ENCODE peak calls at places on chromosome 12, in five cellular contexts. W, V, Q, G and U are unnamed samples.

GRCh38 chr12:70928066-70928465 is 7.5 kb upstream of the PTPRR start:
- DNase-seq in W (no peak), V (no peak), Q (no peak), G (no peak), U (no peak)

GRCh38 chr12:55737581-55738112 is 5.3 kb upstream of the GDF11 start:
- DNase-seq in W (peak; percentile 34), V (no peak), Q (peak; percentile 32), G (no peak), U (no peak)

GRCh38 chr12:53452159-53453077 is 516 bp downstream of the PCBP2 start:
- DNase-seq in W (peak; percentile 92), V (peak; percentile 78), Q (peak; percentile 93), G (peak; percentile 86), U (peak; percentile 64)

GRCh38 chr12:15808250-15808971 is 19.2 kb upstream of the EPS8 start:
- DNase-seq in W (peak; percentile 39), V (no peak), Q (no peak), G (no peak), U (no peak)

GRCh38 chr12:106480259-106480658 is 102.5 kb upstream of the RFX4 start:
- DNase-seq in W (no peak), V (no peak), Q (peak; percentile 36), G (no peak), U (no peak)

GRCh38 chr12:33988888-33989287 is 33.4 kb upstream of the ALG10 start:
- DNase-seq in W (no peak), V (no peak), Q (no peak), G (no peak), U (no peak)

GRCh38 chr12:14779834-14780233 is 23.4 kb downstream of the WBP11 start:
- DNase-seq in W (no peak), V (no peak), Q (no peak), G (no peak), U (no peak)

GRCh38 chr12:2118061-2118460 is 65.3 kb downstream of the CACNA1C start:
- DNase-seq in W (no peak), V (no peak), Q (no peak), G (no peak), U (no peak)

GRCh38 chr12:89525824-89526770 is at the start of gene POC1B:
- DNase-seq in W (peak; percentile 83), V (peak; percentile 75), Q (peak; percentile 84), G (peak; percentile 84), U (peak; percentile 74)

GRCh38 chr12:19608039-19608438 is 168.7 kb downstream of the AEBP2 start:
- DNase-seq in W (no peak), V (no peak), Q (no peak), G (no peak), U (no peak)

GRCh38 chr12:12731785-12732184 is 14.6 kb downstream of the CDKN1B start:
- DNase-seq in W (no peak), V (no peak), Q (no peak), G (no peak), U (no peak)

GRCh38 chr12:7693793-7694192 is 1.8 kb downstream of the GDF3 start:
- DNase-seq in W (no peak), V (no peak), Q (no peak), G (peak; percentile 21), U (no peak)

GRCh38 chr12:101933866-101934514 is 56.6 kb downstream of the DRAM1 start:
- DNase-seq in W (no peak), V (no peak), Q (no peak), G (no peak), U (no peak)

GRCh38 chr12:121296618-121297476 is at the start of gene CAMKK2:
- DNase-seq in W (peak; percentile 92), V (peak; percentile 77), Q (peak; percentile 94), G (peak; percentile 90), U (peak; percentile 54)

GRCh38 chr12:103966736-103967135 is 1.1 kb downstream of the TDG start:
- DNase-seq in W (peak; percentile 35), V (no peak), Q (no peak), G (no peak), U (no peak)

GRCh38 chr12:13038491-13039161 is 5.6 kb upstream of the FAM234B start:
- DNase-seq in W (peak; percentile 90), V (no peak), Q (no peak), G (no peak), U (no peak)

GRCh38 chr12:79451365-79451764 is 239.4 kb downstream of the PAWR start:
- DNase-seq in W (peak; percentile 18), V (no peak), Q (no peak), G (no peak), U (no peak)

GRCh38 chr12:85275359-85275758 is 4.7 kb upstream of the ALX1 start:
- DNase-seq in W (no peak), V (peak; percentile 58), Q (peak; percentile 16), G (peak; percentile 18), U (no peak)

GRCh38 chr12:85279449-85280137 is 427 bp upstream of the ALX1 start:
- DNase-seq in W (no peak), V (no peak), Q (peak; percentile 45), G (peak; percentile 50), U (no peak)

GRCh38 chr12:85280138-85280983 is at the start of gene ALX1:
- DNase-seq in W (peak; percentile 50), V (no peak), Q (peak; percentile 84), G (peak; percentile 91), U (no peak)

GRCh38 chr12:85278598-85279448 is 1.2 kb upstream of the ALX1 start:
- DNase-seq in W (no peak), V (no peak), Q (no peak), G (peak; percentile 40), U (no peak)

DNA sequence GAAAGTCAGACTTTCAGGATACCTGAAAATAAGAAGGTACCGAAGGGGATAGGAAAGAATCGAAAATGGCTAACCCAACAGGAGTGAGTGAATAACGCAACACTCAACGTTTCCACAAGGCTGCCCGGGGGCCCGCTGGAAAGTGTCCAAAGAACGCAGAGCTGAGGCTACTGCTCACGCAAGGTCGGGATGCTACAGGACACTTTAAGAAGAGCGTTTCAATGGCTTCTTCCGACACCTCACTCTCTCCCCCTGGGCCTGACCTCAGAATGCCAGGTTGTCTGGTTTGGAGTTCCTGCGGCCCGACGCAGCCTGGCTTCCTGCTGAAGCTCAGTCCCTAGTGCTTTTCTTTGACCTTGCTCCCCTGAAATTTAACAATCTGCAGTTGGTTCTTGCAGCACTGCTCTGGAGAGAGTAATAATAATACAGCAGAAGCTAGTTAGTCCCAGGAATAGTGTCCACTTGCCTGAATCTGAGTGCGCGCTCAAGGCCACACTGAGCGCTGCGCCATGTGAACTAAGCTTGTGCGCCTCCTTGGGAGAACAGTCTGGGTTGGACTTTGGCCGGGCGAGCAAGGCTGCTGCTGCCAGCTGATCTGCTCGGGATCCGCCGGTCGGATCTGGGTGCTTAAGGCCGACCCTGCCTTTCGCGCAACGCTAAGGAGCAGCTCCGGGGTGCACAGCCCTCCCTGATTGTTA is 2.0 kb upstream of the ALX1 start:
- DNase-seq in W (no peak), V (no peak), Q (no peak), G (peak; percentile 72), U (no peak)
- TF ChIP-seq EZH2 in W (no peak), V (no peak), Q (no peak), G (peak; percentile 82), U (no peak)

GRCh38 chr12:49086116-49086515 is 8.5 kb downstream of the DHH start:
- DNase-seq in W (peak; percentile 78), V (no peak), Q (no peak), G (no peak), U (no peak)

GRCh38 chr12:49088932-49089330 is 5.7 kb downstream of the DHH start:
- DNase-seq in W (no peak), V (no peak), Q (no peak), G (no peak), U (no peak)

GRCh38 chr12:49089831-49090773 is 4.5 kb downstream of the DHH start:
- DNase-seq in W (peak; percentile 73), V (peak; percentile 28), Q (peak; percentile 32), G (peak; percentile 64), U (no peak)

GRCh38 chr12:49091056-49091835 is 3.4 kb downstream of the DHH start:
- DNase-seq in W (peak; percentile 32), V (no peak), Q (no peak), G (peak; percentile 14), U (no peak)

DNA sequence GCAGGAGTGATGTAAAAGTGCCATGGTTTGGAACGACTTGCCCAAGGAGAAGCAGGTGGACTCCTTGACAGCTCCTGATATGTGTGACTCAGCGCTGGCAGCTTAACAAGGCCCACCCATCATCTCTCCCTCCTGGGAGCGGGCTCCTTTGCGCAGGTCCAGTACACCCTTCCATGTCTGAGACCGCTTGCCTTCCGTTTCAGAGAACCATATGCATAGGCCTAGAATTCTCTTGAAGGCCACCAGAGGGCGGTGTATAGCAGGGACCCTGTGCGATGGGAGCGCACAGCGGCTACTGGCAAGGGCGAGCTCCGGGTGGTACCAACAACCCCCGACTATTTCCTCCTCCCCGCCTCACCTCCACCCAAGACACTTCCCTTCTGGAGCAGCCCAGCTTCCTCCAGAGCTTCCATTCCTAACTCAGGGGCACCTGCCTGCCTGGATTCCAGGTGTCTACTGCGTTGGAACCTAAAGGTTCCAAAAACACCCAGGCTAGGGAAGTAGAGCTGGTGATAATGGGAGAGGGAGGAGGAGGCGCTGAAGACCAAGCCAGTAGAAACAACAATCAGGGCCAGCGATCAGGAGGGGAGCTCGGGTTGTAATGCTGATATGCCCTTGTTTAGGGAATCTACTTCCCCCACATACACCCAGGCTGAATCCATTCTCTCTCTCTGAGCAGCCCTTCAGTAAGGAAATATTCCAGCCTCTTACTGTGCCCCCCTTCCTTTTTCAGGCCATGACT is 6.2 kb downstream of the DHH start:
- DNase-seq in W (peak; percentile 88), V (peak; percentile 72), Q (peak; percentile 93), G (peak; percentile 93), U (peak; percentile 94)
- TF ChIP-seq EZH2 in W (no peak), V (no peak), Q (no peak), G (peak; percentile 58), U (no peak)

DNA sequence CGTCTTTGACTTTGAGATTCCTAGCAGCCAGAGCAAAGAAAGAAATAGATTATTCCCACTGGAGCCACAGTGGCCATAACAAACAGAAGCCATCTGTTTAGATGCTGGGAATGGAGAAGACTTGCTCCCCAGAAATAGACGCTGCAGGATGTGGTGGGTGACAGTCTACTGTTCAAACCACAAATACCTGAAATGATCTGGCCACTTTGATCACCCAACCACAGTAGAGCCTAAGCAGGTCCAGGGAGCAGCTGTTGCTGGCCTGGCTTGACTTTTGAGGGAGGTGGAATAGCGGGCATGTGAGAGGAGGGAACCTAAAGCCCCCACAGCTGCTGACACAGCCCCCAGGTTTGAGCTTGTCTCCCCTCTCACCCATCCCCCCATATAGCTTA is 38.6 kb downstream of the SH2B3 start:
- DNase-seq in W (no peak), V (peak; percentile 67), Q (no peak), G (no peak), U (no peak)
- TF ChIP-seq EZH2 in W (no peak), V (no peak), Q (no peak), G (no peak), U (no peak)

GRCh38 chr12:123150273-123150803 is 552 bp downstream of the PITPNM2 start:
- DNase-seq in W (no peak), V (no peak), Q (no peak), G (peak; percentile 55), U (no peak)
- TF ChIP-seq EZH2 in W (no peak), V (no peak), Q (no peak), G (no peak), U (no peak)

GRCh38 chr12:47773062-47773857 is at the start of gene SLC48A1:
- DNase-seq in W (peak; percentile 82), V (peak; percentile 83), Q (peak; percentile 91), G (peak; percentile 86), U (no peak)
- TF ChIP-seq EZH2 in W (no peak), V (no peak), Q (no peak), G (no peak), U (no peak)